ENCODE peak calls at places on chromosome 15, in ten cellular contexts. Q, A, C, U, X, V, N, W, K and B are unnamed samples.

GRCh38 chr15:55168350-55168974 is 28.3 kb downstream of the RSL24D1 start:
- DNase-seq in C (peak; percentile 60), V (peak; percentile 12), U (peak; percentile 26), A (peak; percentile 9), K (peak; percentile 73), W (peak; percentile 81), N (peak; percentile 72), X (peak; percentile 32), Q (peak; percentile 65), B (peak; percentile 63)

GRCh38 chr15:60576515-60576914 is 97.6 kb upstream of the ICE2 start:
- DNase-seq in C (no peak), X (no peak), A (no peak), W (no peak), V (no peak), Q (no peak), N (no peak), U (no peak), K (no peak), B (no peak)

GRCh38 chr15:47378527-47378926 is 338.8 kb upstream of the SEMA6D start:
- DNase-seq in Q (no peak), K (no peak), W (no peak), U (no peak), C (no peak), X (no peak), N (no peak), V (no peak), A (no peak), B (no peak)

GRCh38 chr15:100124361-100124760 is 217.4 kb downstream of the ADAMTS17 start:
- DNase-seq in A (no peak), U (no peak), V (no peak), Q (no peak), N (no peak), X (no peak), K (no peak), W (no peak), C (no peak), B (no peak)

GRCh38 chr15:85044251-85044853 is 62.7 kb downstream of the PDE8A start:
- DNase-seq in Q (peak; percentile 68), W (peak; percentile 85), N (peak; percentile 71), U (no peak), A (peak; percentile 78), V (no peak), X (no peak), C (peak; percentile 17), K (peak; percentile 38), B (peak; percentile 62)

GRCh38 chr15:71807125-71807629 is 3.2 kb upstream of the NR2E3 start:
- DNase-seq in U (no peak), X (no peak), C (no peak), N (no peak), Q (no peak), W (no peak), A (no peak), K (no peak), V (no peak), B (no peak)

GRCh38 chr15:72034859-72035650 is 82.9 kb downstream of the MYO9A start:
- DNase-seq in Q (no peak), V (no peak), C (no peak), N (no peak), U (no peak), A (no peak), K (no peak), W (no peak), X (no peak), B (no peak)

GRCh38 chr15:60972866-60973265 is 256.2 kb downstream of the RORA start:
- DNase-seq in Q (no peak), X (no peak), U (no peak), A (no peak), W (peak; percentile 76), C (no peak), V (no peak), N (no peak), K (no peak), B (peak; percentile 81)

GRCh38 chr15:62879770-62880169 is 162.8 kb upstream of the TPM1 start:
- DNase-seq in N (no peak), K (no peak), W (no peak), V (no peak), C (no peak), U (no peak), Q (no peak), X (no peak), A (no peak), B (no peak)

GRCh38 chr15:42286445-42287029 is 13.3 kb upstream of the TMEM87A start:
- DNase-seq in X (no peak), K (no peak), U (no peak), C (no peak), A (no peak), N (no peak), V (no peak), Q (no peak), W (peak; percentile 26), B (no peak)

GRCh38 chr15:85118581-85118980 is 136.9 kb downstream of the PDE8A start:
- DNase-seq in U (no peak), A (peak; percentile 45), V (no peak), W (no peak), Q (no peak), C (no peak), K (no peak), X (no peak), N (no peak), B (no peak)

GRCh38 chr15:90191795-90192494 is 9.2 kb upstream of the SEMA4B start:
- DNase-seq in A (peak; percentile 63), K (peak; percentile 56), C (no peak), U (no peak), N (peak; percentile 93), V (no peak), Q (peak; percentile 57), W (peak; percentile 60), X (peak; percentile 5), B (peak; percentile 38)

GRCh38 chr15:79834496-79834895 is 62.3 kb downstream of the MTHFS start:
- DNase-seq in C (no peak), K (no peak), W (no peak), Q (no peak), X (no peak), N (no peak), U (no peak), A (no peak), V (no peak), B (no peak)

GRCh38 chr15:75669191-75669878 is 21.6 kb downstream of the SNX33 start:
- DNase-seq in W (peak; percentile 22), N (no peak), C (no peak), Q (no peak), K (no peak), A (no peak), X (no peak), V (no peak), U (no peak), B (no peak)

GRCh38 chr15:65837301-65838283 is 31.7 kb upstream of the RAB11A start:
- DNase-seq in W (no peak), U (no peak), V (no peak), C (no peak), A (no peak), N (no peak), K (no peak), Q (no peak), X (no peak), B (no peak)

GRCh38 chr15:77126516-77126915 is 55.6 kb upstream of the TSPAN3 start:
- DNase-seq in C (no peak), N (no peak), V (no peak), A (no peak), U (no peak), K (no peak), W (no peak), Q (no peak), X (no peak), B (no peak)

GRCh38 chr15:64426845-64427465 is 33.4 kb upstream of the ZNF609 start:
- DNase-seq in W (peak; percentile 76), U (no peak), K (no peak), N (no peak), C (no peak), V (no peak), X (no peak), A (no peak), Q (no peak), B (peak; percentile 39)

GRCh38 chr15:39624806-39625205 is 43.9 kb downstream of the THBS1 start:
- DNase-seq in W (peak; percentile 93), Q (no peak), C (no peak), N (no peak), X (no peak), V (peak; percentile 47), A (peak; percentile 52), K (peak; percentile 43), U (peak; percentile 42), B (peak; percentile 90)

GRCh38 chr15:54481819-54482218 is 503.6 kb downstream of the UNC13C start:
- DNase-seq in W (no peak), A (no peak), C (no peak), Q (no peak), N (no peak), U (no peak), K (no peak), X (no peak), V (no peak), B (no peak)

GRCh38 chr15:38549222-38549621 is 15.4 kb downstream of the RASGRP1 start:
- DNase-seq in W (no peak), C (no peak), V (no peak), N (no peak), A (no peak), K (no peak), U (no peak), X (no peak), Q (no peak), B (no peak)

GRCh38 chr15:44081223-44082013 is 113.7 kb downstream of the FRMD5 start:
- DNase-seq in Q (no peak), A (no peak), V (no peak), N (no peak), X (no peak), W (peak; percentile 56), C (no peak), K (no peak), U (no peak), B (peak; percentile 64)

GRCh38 chr15:100844167-100844566 is 35.5 kb upstream of the ALDH1A3 start:
- DNase-seq in U (no peak), A (no peak), X (no peak), V (no peak), K (no peak), Q (no peak), N (no peak), C (no peak), W (no peak), B (no peak)

GRCh38 chr15:99369250-99369649 is 118.0 kb downstream of the LRRC28 start:
- DNase-seq in A (no peak), K (no peak), X (no peak), U (no peak), V (peak; percentile 5), N (no peak), W (no peak), Q (no peak), C (no peak), B (no peak)

GRCh38 chr15:99164119-99164518 is 59.2 kb downstream of the SYNM start:
- DNase-seq in C (no peak), U (no peak), A (no peak), X (no peak), Q (no peak), N (no peak), K (no peak), V (no peak), W (no peak), B (no peak)

GRCh38 chr15:40928975-40929729 is at the start of gene DLL4:
- DNase-seq in C (peak; percentile 41), V (no peak), N (peak; percentile 58), U (no peak), W (no peak), X (no peak), Q (peak; percentile 34), A (peak; percentile 89), K (peak; percentile 84), B (no peak)

GRCh38 chr15:83210619-83211018 is 3.0 kb upstream of the HDGFL3 start:
- DNase-seq in V (no peak), C (no peak), X (no peak), W (peak; percentile 31), N (no peak), U (peak; percentile 36), A (no peak), K (no peak), Q (no peak), B (peak; percentile 35)

GRCh38 chr15:92808611-92809063 is 91.5 kb upstream of the CHD2 start:
- DNase-seq in X (no peak), U (no peak), W (peak; percentile 63), C (no peak), A (peak; percentile 44), Q (no peak), V (no peak), K (no peak), N (no peak), B (peak; percentile 44)

GRCh38 chr15:67504796-67505195 is 16.1 kb upstream of the C15orf61 start:
- DNase-seq in W (no peak), V (no peak), C (no peak), X (no peak), N (no peak), K (no peak), U (no peak), A (no peak), Q (no peak), B (peak; percentile 11)